ENCODE peak calls at places on chromosomes 4 and X, in five cellular contexts. M, W, D, Q and V are unnamed samples.

GRCh38 chrX:55342533-55343501 is 78.1 kb upstream of the PAGE3 start:
- DNase-seq in M (no peak), W (no peak), D (no peak), Q (no peak), V (no peak)

GRCh38 chr4:87188063-87188462 is 32.4 kb downstream of the KLHL8 start:
- DNase-seq in M (no peak), W (no peak), D (no peak), Q (peak; percentile 65), V (no peak)

GRCh38 chr4:184453402-184454160 is 20.8 kb downstream of the IRF2 start:
- DNase-seq in M (peak; percentile 28), W (no peak), D (no peak), Q (peak; percentile 95), V (no peak)

GRCh38 chr4:84433603-84434232 is 65.4 kb downstream of the NKX6-1 start:
- DNase-seq in M (no peak), W (no peak), D (no peak), Q (no peak), V (no peak)

GRCh38 chr4:153676984-153677383 is 7.1 kb upstream of the TLR2 start:
- DNase-seq in M (no peak), W (no peak), D (no peak), Q (peak; percentile 63), V (no peak)

GRCh38 chrX:2262679-2263055 is 238.1 kb downstream of the DHRSX start:
- DNase-seq in M (no peak), W (no peak), D (peak; percentile 49), Q (no peak), V (no peak)

GRCh38 chr4:6873792-6874461 is 35.7 kb upstream of the TBC1D14 start:
- DNase-seq in M (peak; percentile 75), W (peak; percentile 56), D (peak; percentile 80), Q (peak; percentile 62), V (no peak)

GRCh38 chr4:83917572-83917971 is 381.7 kb downstream of the GPAT3 start:
- DNase-seq in M (no peak), W (no peak), D (no peak), Q (peak; percentile 2), V (no peak)

GRCh38 chr4:41575207-41575606 is 37.2 kb downstream of the LIMCH1 start:
- DNase-seq in M (no peak), W (no peak), D (no peak), Q (no peak), V (no peak)

GRCh38 chr4:73687414-73687813 is 53.0 kb upstream of the CXCL8 start:
- DNase-seq in M (no peak), W (no peak), D (no peak), Q (no peak), V (no peak)

GRCh38 chr4:7677799-7678301 is 243.1 kb upstream of the PSAPL1 start:
- DNase-seq in M (no peak), W (no peak), D (no peak), Q (no peak), V (no peak)

GRCh38 chr4:75724066-75724866 is at the start of gene USO1:
- DNase-seq in M (peak; percentile 99), W (peak; percentile 99), D (peak; percentile 100), Q (peak; percentile 99), V (peak; percentile 99)

GRCh38 chr4:73520821-73521220 is 39.3 kb downstream of the AFM start:
- DNase-seq in M (no peak), W (no peak), D (peak; percentile 64), Q (peak; percentile 60), V (no peak)

GRCh38 chrX:39724544-39724943 is 373.2 kb downstream of the BCOR start:
- DNase-seq in M (no peak), W (no peak), D (no peak), Q (no peak), V (no peak)

GRCh38 chrX:107674480-107675364 is 46.4 kb downstream of the PRPS1 start:
- DNase-seq in M (no peak), W (no peak), D (peak; percentile 88), Q (no peak), V (no peak)

GRCh38 chr4:174255790-174256189 is 27.7 kb downstream of the FBXO8 start:
- DNase-seq in M (no peak), W (no peak), D (no peak), Q (peak; percentile 92), V (no peak)

GRCh38 chr4:94803181-94803580 is 45.4 kb downstream of the BMPR1B start:
- DNase-seq in M (no peak), W (no peak), D (no peak), Q (no peak), V (no peak)

GRCh38 chrX:113833656-113834055 is 750.2 kb upstream of the HTR2C start:
- DNase-seq in M (no peak), W (no peak), D (no peak), Q (no peak), V (no peak)

GRCh38 chr4:100509386-100509785 is 8.4 kb downstream of the EMCN start:
- DNase-seq in M (no peak), W (no peak), D (no peak), Q (no peak), V (no peak)

GRCh38 chr4:100508691-100509090 is 9.1 kb downstream of the EMCN start:
- DNase-seq in M (no peak), W (no peak), D (no peak), Q (no peak), V (no peak)

GRCh38 chr4:100504086-100504874 is 13.5 kb downstream of the EMCN start:
- DNase-seq in M (no peak), W (no peak), D (no peak), Q (no peak), V (no peak)
- TF ChIP-seq CTCF in M (no peak), W (no peak), D (no peak), Q (no peak), V (peak; percentile 28)

DNA sequence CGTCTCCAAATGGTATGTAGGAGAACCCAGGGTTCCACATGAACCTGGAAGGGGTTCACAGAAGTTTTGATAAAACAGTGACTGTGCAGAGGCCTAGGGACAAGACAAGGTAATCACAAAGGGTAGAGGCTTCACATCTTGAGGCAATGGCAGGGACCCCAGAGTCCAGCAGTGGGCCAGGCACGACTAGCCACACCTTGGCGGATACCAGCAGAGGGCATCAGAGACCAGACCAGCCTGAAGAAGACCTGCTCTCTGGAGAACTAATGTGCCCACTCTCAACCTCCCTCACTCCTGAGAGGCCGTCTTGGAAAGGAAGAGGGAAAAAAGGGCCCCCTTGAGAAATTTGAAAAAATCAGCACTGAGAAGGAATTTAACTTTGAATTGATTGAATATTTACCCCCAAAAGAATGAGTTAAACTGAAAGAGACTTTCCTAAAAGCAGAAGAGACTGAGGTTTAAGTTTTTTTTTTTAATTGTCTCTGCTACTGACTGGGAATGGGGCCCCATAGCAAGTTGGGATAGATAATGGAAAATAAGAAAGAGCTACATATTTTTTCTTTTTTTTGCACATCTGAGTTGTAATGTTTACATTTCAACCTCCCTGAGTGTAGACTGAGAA is 243.8 kb upstream of the JADE1 start:
- DNase-seq in M (peak; percentile 74), W (peak; percentile 27), D (no peak), Q (no peak), V (no peak)
- TF ChIP-seq CTCF in M (peak; percentile 42), W (peak; percentile 62), D (peak; percentile 44), Q (peak; percentile 48), V (peak; percentile 70)

DNA sequence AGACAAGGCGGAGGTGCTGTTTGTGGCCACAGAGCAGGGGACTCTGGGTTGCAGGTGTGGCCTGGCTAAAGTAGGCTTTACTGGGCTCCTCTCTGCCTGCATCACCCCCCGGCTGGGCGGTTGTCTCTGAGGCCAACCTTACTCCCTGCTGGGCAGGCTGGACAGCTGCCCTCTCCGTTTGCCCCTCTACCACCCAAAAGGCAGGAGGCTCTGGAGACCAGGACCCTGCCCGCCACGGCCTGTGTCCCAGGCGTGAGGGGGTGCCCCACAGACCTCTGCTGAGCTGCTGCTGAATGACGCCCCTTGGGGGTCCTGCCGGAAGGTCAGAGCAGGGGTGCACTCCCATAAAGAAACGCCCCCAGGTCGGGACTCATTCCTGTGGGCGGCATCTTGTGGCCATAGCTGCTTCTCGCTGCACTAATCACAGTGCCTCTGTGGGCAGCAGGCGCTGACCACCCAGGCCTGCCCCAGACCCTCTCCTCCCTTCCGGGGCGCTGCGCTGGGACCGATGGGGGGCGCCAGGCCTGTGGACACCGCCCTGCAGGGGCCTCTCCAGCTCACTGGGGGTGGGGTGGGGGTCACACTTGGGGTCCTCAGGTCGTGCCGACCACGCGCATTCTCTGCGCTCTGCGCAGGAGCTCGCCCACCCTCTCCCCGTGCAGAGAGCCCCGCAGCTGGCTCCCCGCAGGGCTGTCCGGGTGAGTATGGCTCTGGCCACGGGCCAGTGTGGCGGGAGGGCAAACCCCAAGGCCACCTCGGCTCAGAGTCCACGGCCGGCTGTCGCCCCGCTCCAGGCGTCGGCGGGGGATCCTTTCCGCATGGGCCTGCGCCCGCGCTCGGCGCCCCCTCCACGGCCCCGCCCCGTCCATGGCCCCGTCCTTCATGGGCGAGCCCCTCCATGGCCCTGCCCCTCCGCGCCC is 920 bp downstream of the HTT-AS start:
- DNase-seq in M (peak; percentile 27), W (peak; percentile 39), D (peak; percentile 70), Q (no peak), V (no peak)
- TF ChIP-seq CTCF in M (no peak), W (peak; percentile 29), D (no peak), Q (no peak), V (no peak)

DNA sequence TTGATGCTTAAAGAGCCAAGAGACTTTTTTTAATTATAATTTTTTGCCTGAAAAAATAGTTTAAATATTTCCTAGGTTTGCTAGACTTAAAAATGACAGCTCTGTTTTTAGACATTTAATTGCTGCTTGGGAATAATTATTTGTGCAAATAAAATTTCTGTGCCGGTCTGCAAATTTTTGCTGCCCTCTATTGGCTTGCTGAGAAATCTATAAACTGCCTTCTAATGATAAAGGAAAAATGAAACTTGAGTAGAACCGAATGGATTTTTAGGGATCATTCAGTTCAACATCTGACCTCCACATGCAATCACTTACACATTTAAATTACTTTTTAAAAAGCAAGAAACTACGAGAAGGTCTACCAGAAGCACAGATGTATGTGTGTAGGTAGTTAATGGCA is 434.0 kb downstream of the FAM133A start:
- DNase-seq in M (no peak), W (no peak), D (no peak), Q (no peak), V (no peak)
- TF ChIP-seq CTCF in M (no peak), W (no peak), D (no peak), Q (no peak), V (peak; percentile 52)

GRCh38 chr4:11497972-11498371 is 69.3 kb upstream of the HS3ST1 start:
- DNase-seq in M (no peak), W (no peak), D (no peak), Q (no peak), V (no peak)

GRCh38 chr4:11505225-11505971 is 76.7 kb upstream of the HS3ST1 start:
- DNase-seq in M (no peak), W (no peak), D (no peak), Q (no peak), V (no peak)

GRCh38 chr4:11506194-11506593 is 77.5 kb upstream of the HS3ST1 start:
- DNase-seq in M (no peak), W (no peak), D (no peak), Q (no peak), V (no peak)

GRCh38 chr4:11507920-11508319 is 79.2 kb upstream of the HS3ST1 start:
- DNase-seq in M (no peak), W (no peak), D (no peak), Q (no peak), V (no peak)

GRCh38 chr4:11503166-11503565 is 74.5 kb upstream of the HS3ST1 start:
- DNase-seq in M (no peak), W (no peak), D (no peak), Q (no peak), V (no peak)
- TF ChIP-seq CTCF in M (no peak), W (no peak), D (no peak), Q (no peak), V (no peak)

GRCh38 chr4:48290146-48290772 is 20.6 kb upstream of the TEC start:
- DNase-seq in M (peak; percentile 52), W (no peak), D (no peak), Q (no peak), V (no peak)
- TF ChIP-seq CTCF in M (peak; percentile 76), W (peak; percentile 37), D (no peak), Q (peak; percentile 53), V (peak; percentile 56)

GRCh38 chrX:3465017-3465416 is 118.6 kb upstream of the MXRA5 start:
- DNase-seq in M (no peak), W (no peak), D (no peak), Q (no peak), V (no peak)

GRCh38 chrX:3468031-3468430 is 121.6 kb upstream of the MXRA5 start:
- DNase-seq in M (no peak), W (no peak), D (no peak), Q (no peak), V (no peak)
- TF ChIP-seq CTCF in M (no peak), W (no peak), D (no peak), Q (no peak), V (no peak)